ENCODE peak calls at places on chromosomes 4 and X, in nine cellular contexts. One of them, this sample, is unnamed.

GRCh38 chr4:102578819-102579218 is 77.7 kb downstream of the NFKB1 start:
- DNase-seq in AG10803: no peak
- DNase-seq in cardiac muscle cell: no peak
- DNase-seq in choroid plexus epithelial cell: peak
- DNase-seq in K562: peak
- DNase-seq in body of pancreas: no peak
- DNase-seq in endothelial cell of umbilical vein: no peak
- DNase-seq in NB4: peak
- DNase-seq in transverse colon: no peak
- DNase-seq in this sample: peak

GRCh38 chr4:126766266-126766665 is 866.5 kb upstream of the INTU start:
- DNase-seq in AG10803: no peak
- DNase-seq in cardiac muscle cell: peak
- DNase-seq in choroid plexus epithelial cell: peak
- DNase-seq in K562: no peak
- DNase-seq in body of pancreas: no peak
- DNase-seq in endothelial cell of umbilical vein: peak
- DNase-seq in NB4: no peak
- DNase-seq in transverse colon: no peak
- DNase-seq in this sample: no peak

GRCh38 chrX:84501798-84502628 is at the start of gene HDX:
- DNase-seq in AG10803: peak
- DNase-seq in cardiac muscle cell: peak
- DNase-seq in choroid plexus epithelial cell: peak
- DNase-seq in K562: no peak
- DNase-seq in body of pancreas: peak
- DNase-seq in endothelial cell of umbilical vein: peak
- DNase-seq in NB4: no peak
- DNase-seq in transverse colon: peak
- DNase-seq in this sample: peak

GRCh38 chrX:110003167-110004156 is 548 bp downstream of the TMEM164 start:
- DNase-seq in AG10803: no peak
- DNase-seq in cardiac muscle cell: peak
- DNase-seq in choroid plexus epithelial cell: no peak
- DNase-seq in K562: peak
- DNase-seq in body of pancreas: peak
- DNase-seq in endothelial cell of umbilical vein: no peak
- DNase-seq in NB4: peak
- DNase-seq in transverse colon: peak
- DNase-seq in this sample: peak

GRCh38 chr4:183563874-183564273 is 59.0 kb downstream of the ING2 start:
- DNase-seq in AG10803: peak
- DNase-seq in cardiac muscle cell: peak
- DNase-seq in choroid plexus epithelial cell: peak
- DNase-seq in K562: no peak
- DNase-seq in body of pancreas: no peak
- DNase-seq in endothelial cell of umbilical vein: no peak
- DNase-seq in NB4: peak
- DNase-seq in transverse colon: no peak
- DNase-seq in this sample: no peak

GRCh38 chr4:84852081-84852480 is 114.4 kb downstream of the WDFY3 start:
- DNase-seq in AG10803: no peak
- DNase-seq in cardiac muscle cell: no peak
- DNase-seq in choroid plexus epithelial cell: peak
- DNase-seq in K562: no peak
- DNase-seq in body of pancreas: no peak
- DNase-seq in endothelial cell of umbilical vein: peak
- DNase-seq in NB4: no peak
- DNase-seq in transverse colon: no peak
- DNase-seq in this sample: no peak

GRCh38 chr4:157304769-157305168 is 84.2 kb downstream of the GRIA2 start:
- DNase-seq in AG10803: no peak
- DNase-seq in cardiac muscle cell: no peak
- DNase-seq in choroid plexus epithelial cell: no peak
- DNase-seq in K562: no peak
- DNase-seq in body of pancreas: no peak
- DNase-seq in endothelial cell of umbilical vein: no peak
- DNase-seq in NB4: no peak
- DNase-seq in transverse colon: no peak
- DNase-seq in this sample: no peak

GRCh38 chr4:1291091-1291490 is 1.4 kb downstream of the MAEA start:
- DNase-seq in AG10803: no peak
- DNase-seq in cardiac muscle cell: no peak
- DNase-seq in choroid plexus epithelial cell: no peak
- DNase-seq in K562: peak
- DNase-seq in body of pancreas: no peak
- DNase-seq in endothelial cell of umbilical vein: no peak
- DNase-seq in NB4: no peak
- DNase-seq in transverse colon: no peak
- DNase-seq in this sample: peak

GRCh38 chrX:19237919-19238318 is 105.8 kb upstream of the PDHA1 start:
- DNase-seq in AG10803: no peak
- DNase-seq in cardiac muscle cell: no peak
- DNase-seq in choroid plexus epithelial cell: no peak
- DNase-seq in K562: no peak
- DNase-seq in body of pancreas: no peak
- DNase-seq in endothelial cell of umbilical vein: no peak
- DNase-seq in NB4: no peak
- DNase-seq in transverse colon: no peak
- DNase-seq in this sample: no peak

GRCh38 chr4:101306225-101306624 is 41.1 kb downstream of the PPP3CA start:
- DNase-seq in AG10803: no peak
- DNase-seq in cardiac muscle cell: no peak
- DNase-seq in choroid plexus epithelial cell: no peak
- DNase-seq in K562: no peak
- DNase-seq in body of pancreas: no peak
- DNase-seq in endothelial cell of umbilical vein: no peak
- DNase-seq in NB4: no peak
- DNase-seq in transverse colon: no peak
- DNase-seq in this sample: peak
- H3K4me3 ChIP-seq in AG10803: no peak
- H3K4me3 ChIP-seq in cardiac muscle cell: no peak
- H3K4me3 ChIP-seq in choroid plexus epithelial cell: peak
- H3K4me3 ChIP-seq in K562: no peak
- H3K4me3 ChIP-seq in body of pancreas: no peak
- H3K4me3 ChIP-seq in endothelial cell of umbilical vein: no peak
- H3K4me3 ChIP-seq in NB4: no peak
- H3K4me3 ChIP-seq in transverse colon: no peak
- H3K4me3 ChIP-seq in this sample: no peak

DNA sequence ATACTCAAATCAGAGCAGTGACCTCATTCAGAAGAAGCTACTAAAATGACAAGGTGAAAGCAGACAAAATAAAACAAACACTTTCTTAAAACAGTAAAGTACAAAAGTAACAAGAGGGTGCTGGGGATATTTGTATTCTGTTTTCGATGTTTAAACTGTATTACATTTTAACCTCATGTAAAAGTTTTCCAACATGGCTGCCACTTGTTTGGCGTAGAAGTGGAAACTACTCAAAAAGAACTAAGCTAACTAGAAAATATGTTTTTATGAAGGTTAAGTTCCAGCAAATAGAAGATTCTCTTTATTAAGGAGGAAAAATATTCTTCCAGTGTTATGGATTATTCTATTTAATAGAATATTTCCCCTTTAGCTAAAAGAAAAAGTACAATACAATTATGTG is 155.0 kb downstream of the FBXW7 start:
- DNase-seq in AG10803: no peak
- DNase-seq in cardiac muscle cell: no peak
- DNase-seq in choroid plexus epithelial cell: no peak
- DNase-seq in K562: no peak
- DNase-seq in body of pancreas: no peak
- DNase-seq in endothelial cell of umbilical vein: no peak
- DNase-seq in NB4: no peak
- DNase-seq in transverse colon: no peak
- DNase-seq in this sample: no peak
- H3K4me3 ChIP-seq in AG10803: no peak
- H3K4me3 ChIP-seq in cardiac muscle cell: no peak
- H3K4me3 ChIP-seq in choroid plexus epithelial cell: no peak
- H3K4me3 ChIP-seq in K562: no peak
- H3K4me3 ChIP-seq in body of pancreas: peak
- H3K4me3 ChIP-seq in endothelial cell of umbilical vein: no peak
- H3K4me3 ChIP-seq in NB4: no peak
- H3K4me3 ChIP-seq in transverse colon: no peak
- H3K4me3 ChIP-seq in this sample: no peak

GRCh38 chr4:185591679-185592141 is 56.4 kb upstream of the PDLIM3 start:
- DNase-seq in AG10803: peak
- DNase-seq in cardiac muscle cell: peak
- DNase-seq in choroid plexus epithelial cell: peak
- DNase-seq in K562: no peak
- DNase-seq in body of pancreas: no peak
- DNase-seq in endothelial cell of umbilical vein: no peak
- DNase-seq in NB4: no peak
- DNase-seq in transverse colon: no peak
- DNase-seq in this sample: no peak
- H3K4me3 ChIP-seq in AG10803: no peak
- H3K4me3 ChIP-seq in cardiac muscle cell: no peak
- H3K4me3 ChIP-seq in choroid plexus epithelial cell: no peak
- H3K4me3 ChIP-seq in K562: no peak
- H3K4me3 ChIP-seq in body of pancreas: no peak
- H3K4me3 ChIP-seq in endothelial cell of umbilical vein: no peak
- H3K4me3 ChIP-seq in NB4: no peak
- H3K4me3 ChIP-seq in transverse colon: no peak
- H3K4me3 ChIP-seq in this sample: no peak

DNA sequence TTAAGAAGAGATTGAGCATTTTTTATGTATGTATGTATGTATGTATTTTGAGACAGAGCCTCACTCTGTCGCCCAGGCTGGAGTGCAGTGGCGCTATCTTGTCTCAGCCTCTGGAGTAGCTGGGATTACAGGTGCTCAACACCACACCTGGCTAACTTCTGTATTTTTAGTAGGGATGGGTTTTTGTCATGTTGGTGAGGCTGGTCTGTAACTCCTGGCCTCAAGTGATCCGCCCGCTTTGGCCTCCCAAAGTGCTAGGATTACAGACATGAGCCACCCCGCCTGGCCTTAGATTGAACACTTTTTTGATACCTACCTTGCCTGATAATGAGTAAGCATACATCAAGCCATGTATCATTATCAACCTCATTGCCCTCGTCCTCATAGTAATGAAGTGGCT is 2.7 kb downstream of the N4BP2 start:
- DNase-seq in AG10803: no peak
- DNase-seq in cardiac muscle cell: no peak
- DNase-seq in choroid plexus epithelial cell: no peak
- DNase-seq in K562: no peak
- DNase-seq in body of pancreas: no peak
- DNase-seq in endothelial cell of umbilical vein: no peak
- DNase-seq in NB4: no peak
- DNase-seq in transverse colon: no peak
- DNase-seq in this sample: no peak
- H3K4me3 ChIP-seq in AG10803: no peak
- H3K4me3 ChIP-seq in cardiac muscle cell: no peak
- H3K4me3 ChIP-seq in choroid plexus epithelial cell: no peak
- H3K4me3 ChIP-seq in K562: no peak
- H3K4me3 ChIP-seq in body of pancreas: no peak
- H3K4me3 ChIP-seq in endothelial cell of umbilical vein: no peak
- H3K4me3 ChIP-seq in NB4: no peak
- H3K4me3 ChIP-seq in transverse colon: no peak
- H3K4me3 ChIP-seq in this sample: no peak

This sample was measured in H7.